ENCODE peak calls at places on chromosome 22, in six cellular contexts. U, A, V, Z, C and T are unnamed samples.

GRCh38 chr22:49415219-49415951 is 412.3 kb downstream of the BRD1 start:
- DNase-seq in C (no peak), A (no peak), Z (no peak), U (no peak), V (no peak), T (no peak)

GRCh38 chr22:25453557-25453956 is 110.9 kb upstream of the GRK3 start:
- DNase-seq in U (no peak), A (no peak), C (no peak), Z (no peak), V (no peak), T (no peak)

GRCh38 chr22:23532756-23533155 is 47.3 kb downstream of the IGLL1 start:
- DNase-seq in V (no peak), U (no peak), C (no peak), Z (no peak), A (no peak), T (no peak)

GRCh38 chr22:30270841-30271240 is 4.2 kb upstream of the OSM start:
- DNase-seq in Z (no peak), V (no peak), U (no peak), C (no peak), A (no peak), T (no peak)

GRCh38 chr22:50084570-50084969 is 656 bp downstream of the MLC1 start:
- DNase-seq in U (no peak), V (no peak), C (no peak), A (no peak), Z (no peak), T (no peak)

GRCh38 chr22:49767355-49768062 is 60.2 kb downstream of the BRD1 start:
- DNase-seq in U (peak), Z (no peak), V (peak), C (peak), A (peak), T (no peak)

GRCh38 chr22:47940211-47940610 is 1177.8 kb downstream of the TBC1D22A start:
- DNase-seq in U (no peak), Z (no peak), C (no peak), V (no peak), A (no peak), T (no peak)

GRCh38 chr22:40237788-40238424 is 60.2 kb downstream of the TNRC6B start:
- DNase-seq in C (no peak), Z (no peak), U (no peak), V (no peak), A (no peak), T (no peak)

GRCh38 chr22:44218071-44218470 is 37.3 kb downstream of the PARVG start:
- DNase-seq in C (no peak), U (no peak), Z (no peak), A (no peak), V (no peak), T (no peak)

GRCh38 chr22:44002324-44002723 is 21.8 kb upstream of the PARVB start:
- DNase-seq in C (no peak), A (no peak), Z (no peak), U (no peak), V (no peak), T (no peak)

GRCh38 chr22:30178180-30179126 is 68.1 kb downstream of the LIF start:
- DNase-seq in U (no peak), Z (no peak), C (no peak), V (no peak), A (peak), T (no peak)